ENCODE peak calls at places on chromosome X, in seven cellular contexts. A, I, X, Y, H, J and T are unnamed samples.

GRCh38 chrX:152959626-152960025 is 34.3 kb downstream of the PNMA5 start:
- DNase-seq in I (no peak), A (no peak), X (no peak), Y (no peak), H (no peak), J (no peak), T (no peak)

GRCh38 chrX:10052906-10053625 is 85.9 kb downstream of the CLDN34 start:
- DNase-seq in J (no peak), X (no peak), Y (no peak), A (no peak), H (no peak), I (no peak), T (no peak)

GRCh38 chrX:108167211-108167872 is 75.8 kb downstream of the ATG4A start:
- DNase-seq in X (no peak), A (no peak), Y (no peak), H (peak), J (no peak), I (no peak), T (peak)

GRCh38 chrX:69163936-69164741 is 1.1 kb downstream of the PJA1 start:
- DNase-seq in Y (no peak), J (no peak), I (peak), X (no peak), A (no peak), H (peak), T (no peak)

GRCh38 chrX:101357166-101357795 is 8.7 kb upstream of the TIMM8A start:
- DNase-seq in A (no peak), J (no peak), X (no peak), I (no peak), Y (no peak), H (no peak), T (no peak)

GRCh38 chrX:119552508-119552907 is 12.7 kb downstream of the STEEP1 start:
- DNase-seq in Y (no peak), I (no peak), H (no peak), X (no peak), A (no peak), J (no peak), T (no peak)

GRCh38 chrX:75786290-75786689 is 1.2 kb upstream of the MAGEE2 start:
- DNase-seq in H (no peak), X (no peak), I (no peak), Y (no peak), A (no peak), J (no peak), T (no peak)

GRCh38 chrX:136711147-136711546 is 63.2 kb downstream of the CD40LG start:
- DNase-seq in I (no peak), Y (peak), J (no peak), A (peak), X (no peak), H (no peak), T (no peak)

GRCh38 chrX:153853180-153853901 is 23.0 kb upstream of the PDZD4 start:
- DNase-seq in Y (no peak), H (no peak), X (no peak), A (no peak), J (no peak), I (no peak), T (no peak)

GRCh38 chrX:123206222-123206621 is 22.1 kb downstream of the GRIA3 start:
- DNase-seq in H (no peak), I (no peak), J (no peak), X (no peak), A (no peak), Y (no peak), T (no peak)

GRCh38 chrX:36950495-36951253 is 57.5 kb upstream of the FAM47C start:
- DNase-seq in A (no peak), J (no peak), H (no peak), Y (no peak), X (no peak), I (no peak), T (no peak)
- TF ChIP-seq CTCF in A (no peak), J (no peak), H (no peak), Y (no peak), X (no peak), I (no peak), T (no peak)

DNA sequence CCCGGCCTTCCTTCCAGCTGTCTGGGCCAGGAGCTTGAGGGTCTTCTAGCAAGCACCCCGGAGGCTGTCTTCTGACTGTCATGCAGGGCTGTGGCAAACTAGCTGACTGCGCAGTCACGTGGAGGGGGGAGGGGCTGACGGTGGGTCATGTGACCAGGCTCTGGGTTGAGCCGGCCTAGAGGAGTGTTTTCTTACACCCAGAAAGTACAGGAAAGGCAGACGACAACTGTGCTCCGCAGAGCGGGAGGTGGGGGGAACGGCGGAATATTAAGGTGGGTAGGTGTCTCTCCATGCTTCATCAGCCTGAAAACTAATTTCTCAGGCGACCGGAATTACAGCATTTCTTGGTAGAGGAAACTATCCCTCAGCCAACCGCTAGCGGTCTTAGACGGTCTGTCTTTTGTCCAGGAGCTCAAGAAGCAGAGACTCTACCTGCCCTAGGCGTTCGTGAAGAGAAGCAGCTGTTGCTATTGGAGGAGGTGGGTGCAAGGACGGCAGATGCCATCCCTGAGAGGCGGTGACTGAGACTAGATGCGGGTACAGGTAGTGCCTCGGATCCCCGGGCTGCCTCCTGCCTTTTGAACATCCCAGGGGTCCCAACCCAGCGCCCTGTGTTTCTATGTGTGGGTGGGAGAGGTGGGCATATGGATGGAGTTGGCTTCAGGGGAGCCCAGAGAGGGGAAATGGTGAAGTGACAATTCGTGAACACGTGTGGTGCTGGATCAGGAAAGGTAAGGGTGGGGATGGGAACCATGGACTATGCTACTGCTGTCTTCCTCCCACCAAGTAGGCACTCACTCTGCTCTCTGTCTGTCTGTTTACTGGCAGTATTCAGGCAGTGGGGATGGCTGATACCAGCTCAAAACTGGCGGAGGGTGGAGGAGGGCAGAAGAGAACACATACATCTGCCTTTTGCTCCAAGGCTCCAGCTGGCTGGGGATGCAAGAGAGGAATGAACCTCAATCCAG is 8.8 kb downstream of the GPRASP1 start:
- DNase-seq in J (peak), Y (no peak), H (peak), X (peak), I (peak), A (peak), T (no peak)
- TF ChIP-seq CTCF in J (no peak), Y (peak), H (no peak), X (no peak), I (peak), A (peak), T (peak)

GRCh38 chrX:120668357-120668756 is 38.5 kb upstream of the C1GALT1C1 start:
- DNase-seq in I (no peak), H (no peak), Y (no peak), A (no peak), J (no peak), X (no peak), T (no peak)

GRCh38 chrX:120660638-120661037 is 30.8 kb upstream of the C1GALT1C1 start:
- DNase-seq in J (no peak), H (no peak), X (no peak), I (no peak), A (no peak), Y (no peak), T (no peak)

DNA sequence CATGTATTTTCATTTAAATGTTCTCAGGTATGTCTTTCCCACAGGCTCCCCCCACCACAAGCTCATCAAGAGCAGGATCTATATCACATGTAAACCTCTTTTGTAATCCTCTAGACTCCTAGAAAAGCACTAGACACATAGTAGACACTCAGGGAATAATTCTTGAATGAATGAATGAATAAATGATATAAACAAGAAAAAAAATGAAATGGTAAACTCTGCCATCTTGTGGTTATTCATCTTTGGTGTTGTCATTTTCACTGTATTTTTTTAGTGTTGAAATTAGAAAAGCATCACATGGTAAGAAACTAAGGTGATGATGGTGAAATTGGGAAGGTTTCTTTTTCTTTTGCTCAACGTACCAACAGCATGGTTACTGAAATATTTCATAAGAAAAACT is 34.2 kb upstream of the C1GALT1C1 start:
- DNase-seq in X (no peak), H (no peak), I (no peak), A (no peak), J (no peak), Y (no peak), T (no peak)
- TF ChIP-seq CTCF in X (no peak), H (no peak), I (peak), A (peak), J (no peak), Y (no peak), T (no peak)

GRCh38 chrX:125998432-125998831 is 167.7 kb downstream of the DCAF12L2 start:
- DNase-seq in J (no peak), A (no peak), Y (no peak), I (no peak), X (no peak), H (no peak), T (no peak)
- TF ChIP-seq CTCF in J (peak), A (peak), Y (peak), I (no peak), X (peak), H (peak), T (peak)

DNA sequence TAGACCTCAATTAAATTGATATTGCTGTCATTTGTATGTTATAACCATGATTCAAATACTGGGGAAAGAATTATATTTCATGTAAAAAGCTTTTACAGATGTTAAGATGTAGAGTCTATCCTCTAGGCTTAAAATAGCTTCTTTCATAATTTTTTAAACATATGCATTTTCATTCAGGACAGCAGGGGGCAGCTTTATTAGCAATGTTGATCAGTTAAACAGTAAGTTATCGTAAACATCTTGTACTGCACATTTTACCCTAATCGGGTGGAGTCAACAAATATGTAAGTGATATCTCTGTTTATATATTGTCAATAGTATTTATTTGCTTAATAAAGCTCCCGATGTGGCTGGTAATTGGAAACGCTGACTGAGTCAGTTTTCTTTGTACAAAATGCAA is 142.5 kb upstream of the MED14 start:
- DNase-seq in A (no peak), I (no peak), J (no peak), X (no peak), Y (no peak), H (no peak), T (no peak)
- TF ChIP-seq CTCF in A (peak), I (peak), J (peak), X (peak), Y (peak), H (no peak), T (no peak)